ENCODE peak calls at places on chromosome 16, in six cellular contexts. One of them, this sample, is unnamed.

GRCh38 chr16:635573-636205 is 416 bp downstream of the METTL26 start:
- DNase-seq in H1: no peak
- DNase-seq in SK-N-SH: no peak
- DNase-seq in GM12878: no peak
- DNase-seq in K562: peak
- DNase-seq in HepG2: no peak
- DNase-seq in this sample: no peak

GRCh38 chr16:85536073-85536410 is 77.1 kb upstream of the GSE1 start:
- DNase-seq in H1: no peak
- DNase-seq in SK-N-SH: no peak
- DNase-seq in GM12878: no peak
- DNase-seq in K562: peak
- DNase-seq in HepG2: no peak
- DNase-seq in this sample: peak

GRCh38 chr16:11669380-11670146 is 1.3 kb downstream of the SNN start:
- DNase-seq in H1: no peak
- DNase-seq in SK-N-SH: no peak
- DNase-seq in GM12878: peak
- DNase-seq in K562: no peak
- DNase-seq in HepG2: no peak
- DNase-seq in this sample: peak

GRCh38 chr16:29674188-29674587 is 4.8 kb upstream of the QPRT start:
- DNase-seq in H1: no peak
- DNase-seq in SK-N-SH: no peak
- DNase-seq in GM12878: no peak
- DNase-seq in K562: peak
- DNase-seq in HepG2: no peak
- DNase-seq in this sample: no peak

GRCh38 chr16:64754279-64754678 is 367.6 kb downstream of the CDH11 start:
- DNase-seq in H1: no peak
- DNase-seq in SK-N-SH: no peak
- DNase-seq in GM12878: no peak
- DNase-seq in K562: no peak
- DNase-seq in HepG2: no peak
- DNase-seq in this sample: no peak

GRCh38 chr16:67282447-67282805 is 3.1 kb downstream of the PLEKHG4 start:
- DNase-seq in H1: no peak
- DNase-seq in SK-N-SH: no peak
- DNase-seq in GM12878: no peak
- DNase-seq in K562: no peak
- DNase-seq in HepG2: no peak
- DNase-seq in this sample: no peak

GRCh38 chr16:55778718-55779117 is 54.2 kb downstream of the CES1 start:
- DNase-seq in H1: no peak
- DNase-seq in SK-N-SH: no peak
- DNase-seq in GM12878: no peak
- DNase-seq in K562: no peak
- DNase-seq in HepG2: no peak
- DNase-seq in this sample: peak

GRCh38 chr16:23842137-23842600 is 6.4 kb downstream of the PRKCB start:
- DNase-seq in H1: no peak
- DNase-seq in SK-N-SH: no peak
- DNase-seq in GM12878: peak
- DNase-seq in K562: no peak
- DNase-seq in HepG2: no peak
- DNase-seq in this sample: no peak

GRCh38 chr16:64545769-64546168 is 576.1 kb downstream of the CDH11 start:
- DNase-seq in H1: no peak
- DNase-seq in SK-N-SH: no peak
- DNase-seq in GM12878: no peak
- DNase-seq in K562: no peak
- DNase-seq in HepG2: no peak
- DNase-seq in this sample: no peak

GRCh38 chr16:86824751-86825310 is 246.5 kb downstream of the FOXL1 start:
- DNase-seq in H1: no peak
- DNase-seq in SK-N-SH: no peak
- DNase-seq in GM12878: no peak
- DNase-seq in K562: no peak
- DNase-seq in HepG2: no peak
- DNase-seq in this sample: no peak

GRCh38 chr16:74501484-74502479 is 80.5 kb upstream of the CLEC18B start:
- DNase-seq in H1: no peak
- DNase-seq in SK-N-SH: no peak
- DNase-seq in GM12878: no peak
- DNase-seq in K562: no peak
- DNase-seq in HepG2: no peak
- DNase-seq in this sample: no peak

DNA sequence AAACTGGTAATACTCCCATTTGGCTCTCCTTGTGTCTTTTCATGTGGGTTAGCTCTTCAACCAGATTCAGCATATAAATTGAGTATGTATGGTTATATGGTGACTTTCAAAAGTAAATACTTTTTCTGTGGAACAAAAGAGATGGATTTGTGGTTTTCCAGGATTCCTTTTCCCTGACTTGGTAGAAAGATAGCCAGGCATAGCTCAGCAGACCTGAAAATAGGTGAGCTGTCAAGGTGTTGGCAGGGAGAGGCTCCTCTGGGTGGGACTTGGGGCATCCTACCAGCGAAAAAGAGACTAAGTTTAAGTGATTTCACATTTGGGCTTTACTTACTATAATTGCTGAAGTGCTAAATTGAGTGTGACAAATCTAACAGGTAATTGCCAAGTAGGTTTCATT is 80.4 kb downstream of the FTO start:
- DNase-seq in H1: no peak
- DNase-seq in SK-N-SH: no peak
- DNase-seq in GM12878: no peak
- DNase-seq in K562: no peak
- DNase-seq in HepG2: no peak
- DNase-seq in this sample: no peak
- TF ChIP-seq GABPA in H1: no peak
- TF ChIP-seq GABPA in SK-N-SH: no peak
- TF ChIP-seq GABPA in GM12878: no peak
- TF ChIP-seq GABPA in K562: no peak
- TF ChIP-seq GABPA in HepG2: no peak
- TF ChIP-seq GABPA in this sample: no peak

GRCh38 chr16:88192601-88193000 is 190.2 kb upstream of the ZNF469 start:
- DNase-seq in H1: no peak
- DNase-seq in SK-N-SH: no peak
- DNase-seq in GM12878: no peak
- DNase-seq in K562: no peak
- DNase-seq in HepG2: no peak
- DNase-seq in this sample: no peak

GRCh38 chr16:88195911-88196465 is 186.8 kb upstream of the ZNF469 start:
- DNase-seq in H1: no peak
- DNase-seq in SK-N-SH: no peak
- DNase-seq in GM12878: no peak
- DNase-seq in K562: no peak
- DNase-seq in HepG2: no peak
- DNase-seq in this sample: no peak

GRCh38 chr16:88195021-88195581 is 187.7 kb upstream of the ZNF469 start:
- DNase-seq in H1: no peak
- DNase-seq in SK-N-SH: no peak
- DNase-seq in GM12878: no peak
- DNase-seq in K562: no peak
- DNase-seq in HepG2: no peak
- DNase-seq in this sample: no peak

GRCh38 chr16:88196471-88197400 is 186.0 kb upstream of the ZNF469 start:
- DNase-seq in H1: no peak
- DNase-seq in SK-N-SH: no peak
- DNase-seq in GM12878: no peak
- DNase-seq in K562: no peak
- DNase-seq in HepG2: no peak
- DNase-seq in this sample: no peak

DNA sequence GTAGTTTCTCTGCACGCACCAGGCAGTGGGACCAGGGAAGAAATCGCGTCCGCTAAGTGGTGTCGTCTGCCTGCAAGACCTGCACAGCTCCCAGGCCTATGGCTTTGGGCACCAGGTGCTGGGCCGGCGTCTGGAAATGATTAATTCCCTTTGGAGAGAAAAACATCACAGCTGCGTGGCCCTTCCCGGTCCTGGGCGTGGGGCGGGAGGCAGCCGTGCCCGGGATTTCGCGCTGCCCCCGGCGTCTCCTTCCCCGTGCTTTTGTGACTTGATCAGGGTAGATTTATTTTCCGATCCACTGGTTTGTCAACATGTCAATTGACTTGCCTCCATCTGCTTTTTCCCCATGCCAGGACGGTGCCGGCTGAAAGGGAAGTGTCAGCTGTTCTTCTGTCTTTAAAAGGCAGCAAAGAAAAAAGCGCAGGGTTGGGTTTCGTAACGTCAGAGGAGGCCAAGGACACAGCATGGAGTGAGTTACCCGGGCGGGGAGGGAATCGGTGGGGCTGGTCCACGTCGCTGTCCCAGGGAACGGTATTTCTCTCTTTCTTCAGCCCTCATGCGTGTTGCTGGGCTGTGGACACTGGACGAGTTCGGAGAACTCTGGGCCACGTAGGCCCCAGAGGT is 188.2 kb upstream of the ZNF469 start:
- DNase-seq in H1: no peak
- DNase-seq in SK-N-SH: peak
- DNase-seq in GM12878: no peak
- DNase-seq in K562: no peak
- DNase-seq in HepG2: peak
- DNase-seq in this sample: no peak
- H3K27ac ChIP-seq in H1: no peak
- H3K27ac ChIP-seq in SK-N-SH: no peak
- H3K27ac ChIP-seq in GM12878: no peak
- H3K27ac ChIP-seq in K562: no peak
- H3K27ac ChIP-seq in HepG2: no peak
- H3K27ac ChIP-seq in this sample: no peak

DNA sequence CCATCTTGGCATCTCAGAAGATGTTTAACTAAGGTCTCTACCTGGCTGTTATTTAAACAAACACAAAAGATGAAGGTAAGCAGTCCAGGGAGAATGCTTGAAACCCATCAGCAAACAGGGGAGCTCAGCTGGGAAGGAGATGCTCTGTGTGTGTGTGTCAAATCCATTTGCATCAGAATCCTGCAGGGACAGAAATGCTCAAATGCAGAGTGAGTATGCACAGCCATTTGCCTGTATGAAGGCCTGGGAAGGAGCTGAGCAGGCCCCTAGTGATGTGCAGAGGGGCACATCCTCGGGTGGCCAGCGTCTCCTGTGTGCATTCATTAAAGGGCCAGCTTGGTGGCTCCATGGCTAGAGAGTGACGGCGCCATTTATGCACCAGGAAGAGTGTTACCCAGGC is 34.3 kb upstream of the IRX3 start:
- DNase-seq in H1: no peak
- DNase-seq in SK-N-SH: no peak
- DNase-seq in GM12878: no peak
- DNase-seq in K562: no peak
- DNase-seq in HepG2: no peak
- DNase-seq in this sample: no peak
- TF ChIP-seq GABPA in H1: no peak
- TF ChIP-seq GABPA in SK-N-SH: no peak
- TF ChIP-seq GABPA in GM12878: no peak
- TF ChIP-seq GABPA in K562: no peak
- TF ChIP-seq GABPA in HepG2: no peak
- TF ChIP-seq GABPA in this sample: no peak

DNA sequence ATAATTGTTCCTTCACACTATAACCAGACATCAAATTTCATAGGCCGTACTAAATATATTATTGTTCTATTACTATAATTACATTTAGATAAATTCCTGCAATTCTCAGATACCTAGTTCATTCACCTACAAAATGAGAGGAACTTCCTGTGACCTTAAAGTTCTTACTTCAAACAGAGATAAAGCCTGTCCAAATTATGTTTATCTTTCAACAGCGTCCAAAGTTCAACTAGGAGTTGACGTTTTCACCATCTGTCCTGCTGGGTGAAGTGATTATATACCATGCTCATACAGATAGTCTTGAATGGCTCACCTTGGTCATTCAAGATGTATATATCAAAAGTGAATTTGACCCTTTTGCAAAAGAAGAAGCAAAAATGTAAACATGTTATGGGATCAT is 440.6 kb downstream of the CDH8 start:
- DNase-seq in H1: no peak
- DNase-seq in SK-N-SH: no peak
- DNase-seq in GM12878: no peak
- DNase-seq in K562: no peak
- DNase-seq in HepG2: peak
- DNase-seq in this sample: no peak
- H3K27ac ChIP-seq in H1: no peak
- H3K27ac ChIP-seq in SK-N-SH: no peak
- H3K27ac ChIP-seq in GM12878: no peak
- H3K27ac ChIP-seq in K562: no peak
- H3K27ac ChIP-seq in HepG2: no peak
- H3K27ac ChIP-seq in this sample: no peak

DNA sequence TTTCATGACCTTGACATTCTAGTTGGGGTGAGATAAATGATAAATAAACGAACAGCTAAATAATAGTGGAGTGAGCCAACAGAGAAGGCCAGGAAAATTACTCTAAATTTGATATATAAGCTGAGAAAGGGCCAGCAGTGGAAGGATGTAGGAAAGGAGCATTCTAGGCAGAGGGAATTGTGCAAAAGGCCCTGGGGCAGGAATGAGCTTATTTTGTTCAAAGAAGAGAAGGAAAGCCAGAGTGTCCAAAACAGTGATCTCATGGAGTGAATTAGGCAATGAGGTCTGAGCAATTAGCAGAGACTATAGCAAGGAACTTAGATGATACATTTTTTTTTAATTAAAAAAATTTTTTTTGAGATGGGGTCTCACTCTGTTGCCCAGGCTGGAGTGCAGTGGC is 43.3 kb upstream of the CLEC19A start:
- DNase-seq in H1: no peak
- DNase-seq in SK-N-SH: no peak
- DNase-seq in GM12878: no peak
- DNase-seq in K562: no peak
- DNase-seq in HepG2: no peak
- DNase-seq in this sample: no peak
- TF ChIP-seq GABPA in H1: no peak
- TF ChIP-seq GABPA in SK-N-SH: no peak
- TF ChIP-seq GABPA in GM12878: no peak
- TF ChIP-seq GABPA in K562: no peak
- TF ChIP-seq GABPA in HepG2: no peak
- TF ChIP-seq GABPA in this sample: no peak

GRCh38 chr16:17802566-17802965 is 331.8 kb upstream of the XYLT1 start:
- DNase-seq in H1: no peak
- DNase-seq in SK-N-SH: no peak
- DNase-seq in GM12878: no peak
- DNase-seq in K562: no peak
- DNase-seq in HepG2: no peak
- DNase-seq in this sample: no peak
- H3K27ac ChIP-seq in H1: no peak
- H3K27ac ChIP-seq in SK-N-SH: peak
- H3K27ac ChIP-seq in GM12878: no peak
- H3K27ac ChIP-seq in K562: no peak
- H3K27ac ChIP-seq in HepG2: no peak
- H3K27ac ChIP-seq in this sample: no peak